ENCODE peak calls at places on chromosomes 6 and 20, in seven cellular contexts. One of them, this sample, is unnamed.
A peak's percentile ranks its signal among the peaks of the same experiment; 100 is the strongest.

GRCh38 chr6:21800948-21801438 is 207.4 kb downstream of the SOX4 start:
- DNase-seq in ovary: no peak
- DNase-seq in fibroblast of pulmonary artery: peak; percentile 62
- DNase-seq in progenitor cell of endocrine pancreas: no peak
- DNase-seq in pancreas: peak; percentile 30
- DNase-seq in MCF 10A: peak; percentile 62
- DNase-seq in CD4-positive, alpha-beta T cell: no peak
- DNase-seq in this sample: no peak

GRCh38 chr20:37630161-37630560 is 63.7 kb upstream of the CTNNBL1 start:
- DNase-seq in pancreas: no peak
- DNase-seq in fibroblast of pulmonary artery: no peak
- DNase-seq in ovary: peak; percentile 35
- DNase-seq in CD4-positive, alpha-beta T cell: no peak
- DNase-seq in progenitor cell of endocrine pancreas: no peak
- DNase-seq in MCF 10A: no peak
- DNase-seq in this sample: no peak

GRCh38 chr6:36840471-36841461 is 1.5 kb upstream of the CPNE5 start:
- DNase-seq in progenitor cell of endocrine pancreas: no peak
- DNase-seq in pancreas: no peak
- DNase-seq in MCF 10A: no peak
- DNase-seq in fibroblast of pulmonary artery: no peak
- DNase-seq in CD4-positive, alpha-beta T cell: peak; percentile 24
- DNase-seq in ovary: no peak
- DNase-seq in this sample: no peak

GRCh38 chr6:132392792-132393191 is 8.5 kb downstream of the MOXD1 start:
- DNase-seq in pancreas: no peak
- DNase-seq in fibroblast of pulmonary artery: peak; percentile 70
- DNase-seq in progenitor cell of endocrine pancreas: no peak
- DNase-seq in CD4-positive, alpha-beta T cell: no peak
- DNase-seq in ovary: no peak
- DNase-seq in MCF 10A: peak; percentile 35
- DNase-seq in this sample: no peak

GRCh38 chr6:37696220-37696840 is 1.4 kb downstream of the MDGA1 start:
- DNase-seq in CD4-positive, alpha-beta T cell: peak; percentile 8
- DNase-seq in fibroblast of pulmonary artery: peak; percentile 40
- DNase-seq in progenitor cell of endocrine pancreas: no peak
- DNase-seq in pancreas: no peak
- DNase-seq in MCF 10A: no peak
- DNase-seq in ovary: peak; percentile 38
- DNase-seq in this sample: peak; percentile 39

GRCh38 chr6:148203970-148204369 is 138.7 kb upstream of the SASH1 start:
- DNase-seq in CD4-positive, alpha-beta T cell: peak; percentile 29
- DNase-seq in progenitor cell of endocrine pancreas: no peak
- DNase-seq in MCF 10A: no peak
- DNase-seq in ovary: no peak
- DNase-seq in fibroblast of pulmonary artery: peak; percentile 41
- DNase-seq in pancreas: no peak
- DNase-seq in this sample: peak; percentile 49

GRCh38 chr20:37276494-37277252 is 12.8 kb upstream of the MANBAL start:
- DNase-seq in progenitor cell of endocrine pancreas: no peak
- DNase-seq in ovary: peak; percentile 86
- DNase-seq in CD4-positive, alpha-beta T cell: no peak
- DNase-seq in pancreas: peak; percentile 70
- DNase-seq in fibroblast of pulmonary artery: peak; percentile 86
- DNase-seq in MCF 10A: peak; percentile 78
- DNase-seq in this sample: peak; percentile 77

GRCh38 chr20:32524871-32525501 is 60.1 kb downstream of the NOL4L start:
- DNase-seq in CD4-positive, alpha-beta T cell: no peak
- DNase-seq in pancreas: peak; percentile 88
- DNase-seq in fibroblast of pulmonary artery: no peak
- DNase-seq in ovary: no peak
- DNase-seq in progenitor cell of endocrine pancreas: no peak
- DNase-seq in MCF 10A: peak; percentile 12
- DNase-seq in this sample: no peak

GRCh38 chr6:46893648-46894047 is 28.1 kb downstream of the ADGRF5 start:
- DNase-seq in fibroblast of pulmonary artery: no peak
- DNase-seq in ovary: no peak
- DNase-seq in MCF 10A: no peak
- DNase-seq in CD4-positive, alpha-beta T cell: no peak
- DNase-seq in pancreas: no peak
- DNase-seq in progenitor cell of endocrine pancreas: no peak
- DNase-seq in this sample: no peak

DNA sequence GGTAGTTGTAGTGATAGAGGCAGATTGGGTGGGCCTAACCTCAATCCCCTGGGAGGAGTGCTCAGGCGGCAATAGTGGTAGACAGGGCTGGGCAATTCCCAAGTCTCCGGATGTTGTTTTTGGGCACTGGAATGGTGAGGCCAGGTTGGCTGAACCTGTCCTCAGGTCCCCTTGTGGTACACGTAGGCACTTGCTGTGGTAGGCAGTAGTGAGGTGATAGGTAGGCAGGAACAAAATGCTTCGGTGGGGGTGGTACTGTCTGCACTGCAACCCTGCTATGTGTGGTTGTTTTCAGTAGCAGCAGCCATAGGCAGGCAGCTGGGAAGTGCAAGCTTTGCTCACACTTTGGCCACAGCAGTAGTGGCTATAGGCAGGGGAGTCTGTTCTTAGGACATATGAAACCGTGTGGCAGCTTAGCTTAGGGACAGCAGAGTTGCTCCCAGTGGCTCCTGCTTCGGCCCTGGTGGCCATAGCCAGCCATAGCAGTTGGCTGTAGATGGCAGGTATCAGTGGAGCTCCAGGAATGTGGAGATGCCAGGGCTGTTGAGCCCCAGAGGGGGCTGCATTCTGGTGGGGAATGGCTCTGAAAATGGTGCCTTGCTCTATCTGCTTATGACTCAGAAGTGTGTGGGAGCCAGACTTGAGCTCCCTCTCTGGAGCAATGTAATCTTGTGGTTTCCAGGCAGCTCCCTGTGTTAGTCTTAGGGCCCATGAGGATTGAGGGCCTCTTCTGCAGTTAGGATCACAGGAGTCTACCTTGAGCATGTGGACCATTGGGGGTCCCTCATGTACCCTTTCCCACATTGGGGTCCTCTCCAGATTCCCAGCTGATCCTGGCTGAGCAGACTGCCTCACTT is 241.8 kb upstream of the BMP2 start:
- DNase-seq in CD4-positive, alpha-beta T cell: no peak
- DNase-seq in MCF 10A: no peak
- DNase-seq in ovary: no peak
- DNase-seq in progenitor cell of endocrine pancreas: no peak
- DNase-seq in pancreas: no peak
- DNase-seq in fibroblast of pulmonary artery: peak; percentile 39
- DNase-seq in this sample: no peak
- TF ChIP-seq CTCF in CD4-positive, alpha-beta T cell: no peak
- TF ChIP-seq CTCF in MCF 10A: no peak
- TF ChIP-seq CTCF in ovary: no peak
- TF ChIP-seq CTCF in progenitor cell of endocrine pancreas: peak; percentile 26
- TF ChIP-seq CTCF in pancreas: no peak
- TF ChIP-seq CTCF in fibroblast of pulmonary artery: no peak
- TF ChIP-seq CTCF in this sample: no peak

GRCh38 chr6:39880521-39881048 is 53.7 kb downstream of the MOCS1 start:
- DNase-seq in progenitor cell of endocrine pancreas: no peak
- DNase-seq in MCF 10A: no peak
- DNase-seq in pancreas: no peak
- DNase-seq in fibroblast of pulmonary artery: no peak
- DNase-seq in CD4-positive, alpha-beta T cell: no peak
- DNase-seq in ovary: no peak
- DNase-seq in this sample: no peak

GRCh38 chr6:39879535-39879934 is 54.7 kb downstream of the MOCS1 start:
- DNase-seq in CD4-positive, alpha-beta T cell: no peak
- DNase-seq in MCF 10A: no peak
- DNase-seq in progenitor cell of endocrine pancreas: no peak
- DNase-seq in fibroblast of pulmonary artery: peak; percentile 45
- DNase-seq in pancreas: no peak
- DNase-seq in ovary: no peak
- DNase-seq in this sample: no peak

GRCh38 chr6:39884696-39885095 is 49.6 kb downstream of the MOCS1 start:
- DNase-seq in ovary: no peak
- DNase-seq in progenitor cell of endocrine pancreas: no peak
- DNase-seq in MCF 10A: no peak
- DNase-seq in CD4-positive, alpha-beta T cell: no peak
- DNase-seq in fibroblast of pulmonary artery: peak; percentile 48
- DNase-seq in pancreas: no peak
- DNase-seq in this sample: no peak

GRCh38 chr6:39881851-39882566 is 52.3 kb downstream of the MOCS1 start:
- DNase-seq in progenitor cell of endocrine pancreas: no peak
- DNase-seq in pancreas: no peak
- DNase-seq in fibroblast of pulmonary artery: peak; percentile 83
- DNase-seq in MCF 10A: no peak
- DNase-seq in ovary: peak; percentile 53
- DNase-seq in CD4-positive, alpha-beta T cell: no peak
- DNase-seq in this sample: no peak

GRCh38 chr6:39882567-39882953 is 51.7 kb downstream of the MOCS1 start:
- DNase-seq in pancreas: peak; percentile 54
- DNase-seq in ovary: peak; percentile 52
- DNase-seq in CD4-positive, alpha-beta T cell: no peak
- DNase-seq in fibroblast of pulmonary artery: peak; percentile 98
- DNase-seq in progenitor cell of endocrine pancreas: no peak
- DNase-seq in MCF 10A: peak; percentile 8
- DNase-seq in this sample: no peak
- TF ChIP-seq CTCF in pancreas: no peak
- TF ChIP-seq CTCF in ovary: no peak
- TF ChIP-seq CTCF in CD4-positive, alpha-beta T cell: no peak
- TF ChIP-seq CTCF in fibroblast of pulmonary artery: no peak
- TF ChIP-seq CTCF in progenitor cell of endocrine pancreas: no peak
- TF ChIP-seq CTCF in MCF 10A: no peak
- TF ChIP-seq CTCF in this sample: no peak

GRCh38 chr6:155340464-155341129 is 26.3 kb upstream of the TFB1M start:
- DNase-seq in ovary: no peak
- DNase-seq in MCF 10A: peak; percentile 18
- DNase-seq in progenitor cell of endocrine pancreas: no peak
- DNase-seq in fibroblast of pulmonary artery: peak; percentile 67
- DNase-seq in pancreas: no peak
- DNase-seq in CD4-positive, alpha-beta T cell: no peak
- DNase-seq in this sample: no peak
- TF ChIP-seq CTCF in ovary: no peak
- TF ChIP-seq CTCF in MCF 10A: peak; percentile 14
- TF ChIP-seq CTCF in progenitor cell of endocrine pancreas: peak; percentile 23
- TF ChIP-seq CTCF in fibroblast of pulmonary artery: peak; percentile 54
- TF ChIP-seq CTCF in pancreas: no peak
- TF ChIP-seq CTCF in CD4-positive, alpha-beta T cell: no peak
- TF ChIP-seq CTCF in this sample: no peak

GRCh38 chr20:61850926-61851900 is 214.5 kb downstream of the TAF4 start:
- DNase-seq in progenitor cell of endocrine pancreas: no peak
- DNase-seq in ovary: no peak
- DNase-seq in MCF 10A: no peak
- DNase-seq in fibroblast of pulmonary artery: no peak
- DNase-seq in pancreas: no peak
- DNase-seq in CD4-positive, alpha-beta T cell: no peak
- DNase-seq in this sample: no peak
- TF ChIP-seq CTCF in progenitor cell of endocrine pancreas: no peak
- TF ChIP-seq CTCF in ovary: no peak
- TF ChIP-seq CTCF in MCF 10A: no peak
- TF ChIP-seq CTCF in fibroblast of pulmonary artery: no peak
- TF ChIP-seq CTCF in pancreas: no peak
- TF ChIP-seq CTCF in CD4-positive, alpha-beta T cell: no peak
- TF ChIP-seq CTCF in this sample: no peak

GRCh38 chr20:35601021-35601973 is 14.3 kb upstream of the SPAG4 start:
- DNase-seq in CD4-positive, alpha-beta T cell: peak; percentile 76
- DNase-seq in progenitor cell of endocrine pancreas: peak; percentile 50
- DNase-seq in pancreas: peak; percentile 79
- DNase-seq in MCF 10A: peak; percentile 39
- DNase-seq in fibroblast of pulmonary artery: peak; percentile 76
- DNase-seq in ovary: peak; percentile 82
- DNase-seq in this sample: peak; percentile 84
- TF ChIP-seq CTCF in CD4-positive, alpha-beta T cell: peak; percentile 64
- TF ChIP-seq CTCF in progenitor cell of endocrine pancreas: peak; percentile 37
- TF ChIP-seq CTCF in pancreas: peak; percentile 34
- TF ChIP-seq CTCF in MCF 10A: no peak
- TF ChIP-seq CTCF in fibroblast of pulmonary artery: peak; percentile 34
- TF ChIP-seq CTCF in ovary: no peak
- TF ChIP-seq CTCF in this sample: peak; percentile 81

DNA sequence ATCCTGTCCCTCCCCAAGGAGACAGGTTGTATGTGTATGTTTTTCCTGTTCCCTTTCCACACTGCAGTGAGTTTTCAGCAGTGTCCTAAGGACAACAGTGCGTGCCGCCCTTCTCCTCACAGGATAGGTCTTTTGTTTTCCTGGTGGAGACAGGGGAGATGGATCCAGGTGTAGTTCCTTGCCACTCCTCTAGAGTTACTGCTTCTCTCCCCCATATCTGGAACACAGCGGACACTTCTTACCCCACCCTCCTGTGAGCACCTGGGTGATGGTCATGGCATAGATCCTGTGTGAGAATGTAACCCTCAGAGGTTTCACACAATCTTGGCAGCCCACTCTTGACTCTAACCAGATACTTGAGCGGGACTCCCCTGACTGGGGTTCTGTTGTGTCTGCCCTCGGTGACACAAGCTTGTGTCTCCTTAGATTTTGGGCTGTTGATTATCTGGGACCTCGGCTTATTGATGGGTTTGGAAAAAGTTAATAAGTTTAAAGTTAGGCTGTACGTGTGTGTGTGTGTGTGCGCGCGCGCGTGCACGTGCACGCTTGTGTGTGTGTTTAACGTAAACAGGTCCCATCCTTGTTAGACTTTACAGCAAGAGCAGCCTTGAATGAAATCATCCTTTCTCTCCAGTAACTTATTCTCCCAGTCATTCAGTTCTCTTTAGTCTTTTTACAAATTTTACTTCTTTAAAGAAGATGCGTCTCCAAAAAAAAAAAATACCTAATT is 131.3 kb upstream of the EDN1 start:
- DNase-seq in MCF 10A: no peak
- DNase-seq in ovary: no peak
- DNase-seq in fibroblast of pulmonary artery: no peak
- DNase-seq in progenitor cell of endocrine pancreas: no peak
- DNase-seq in pancreas: no peak
- DNase-seq in CD4-positive, alpha-beta T cell: no peak
- DNase-seq in this sample: no peak
- TF ChIP-seq CTCF in MCF 10A: peak; percentile 23
- TF ChIP-seq CTCF in ovary: no peak
- TF ChIP-seq CTCF in fibroblast of pulmonary artery: no peak
- TF ChIP-seq CTCF in progenitor cell of endocrine pancreas: peak; percentile 13
- TF ChIP-seq CTCF in pancreas: no peak
- TF ChIP-seq CTCF in CD4-positive, alpha-beta T cell: peak; percentile 14
- TF ChIP-seq CTCF in this sample: no peak

GRCh38 chr6:82270791-82271392 is 23.3 kb upstream of the IBTK start:
- DNase-seq in progenitor cell of endocrine pancreas: no peak
- DNase-seq in fibroblast of pulmonary artery: peak; percentile 60
- DNase-seq in pancreas: no peak
- DNase-seq in ovary: no peak
- DNase-seq in MCF 10A: peak; percentile 60
- DNase-seq in CD4-positive, alpha-beta T cell: no peak
- DNase-seq in this sample: peak; percentile 52
- TF ChIP-seq CTCF in progenitor cell of endocrine pancreas: peak; percentile 80
- TF ChIP-seq CTCF in fibroblast of pulmonary artery: peak; percentile 62
- TF ChIP-seq CTCF in pancreas: peak; percentile 46
- TF ChIP-seq CTCF in ovary: no peak
- TF ChIP-seq CTCF in MCF 10A: peak; percentile 55
- TF ChIP-seq CTCF in CD4-positive, alpha-beta T cell: peak; percentile 76
- TF ChIP-seq CTCF in this sample: peak; percentile 45

GRCh38 chr20:18197382-18198070 is 59.9 kb downstream of the KAT14 start:
- DNase-seq in CD4-positive, alpha-beta T cell: no peak
- DNase-seq in fibroblast of pulmonary artery: no peak
- DNase-seq in pancreas: no peak
- DNase-seq in ovary: no peak
- DNase-seq in MCF 10A: peak; percentile 87
- DNase-seq in progenitor cell of endocrine pancreas: no peak
- DNase-seq in this sample: no peak
- TF ChIP-seq CTCF in CD4-positive, alpha-beta T cell: no peak
- TF ChIP-seq CTCF in fibroblast of pulmonary artery: no peak
- TF ChIP-seq CTCF in pancreas: no peak
- TF ChIP-seq CTCF in ovary: no peak
- TF ChIP-seq CTCF in MCF 10A: peak; percentile 18
- TF ChIP-seq CTCF in progenitor cell of endocrine pancreas: no peak
- TF ChIP-seq CTCF in this sample: no peak

This sample was measured in GM10248.